ENCODE peak calls at places on chromosomes 5 and 9, in four cellular contexts. V is HL-60, S is K562, H is GM12878. X is an unnamed sample.

GRCh38 chr5:6707852-6708251 is 5.4 kb upstream of the TENT4A start:
- DNase-seq in V (no peak), S (no peak), H (no peak), X (no peak)

GRCh38 chr5:35454011-35454525 is 163.6 kb upstream of the SPEF2 start:
- DNase-seq in S (no peak), H (no peak), V (no peak), X (no peak)

GRCh38 chr9:86405926-86406325 is 51.7 kb upstream of the TUT7 start:
- DNase-seq in V (no peak), H (no peak), S (no peak), X (no peak)

GRCh38 chr5:121503111-121503840 is 348.4 kb upstream of the FTMT start:
- DNase-seq in V (no peak), S (peak), H (no peak), X (no peak)

GRCh38 chr5:143322931-143323330 is 80.6 kb downstream of the NR3C1 start:
- DNase-seq in H (no peak), S (no peak), V (no peak), X (no peak)

GRCh38 chr5:159202151-159202550 is 7.2 kb downstream of the RNF145 start:
- DNase-seq in S (no peak), V (no peak), H (no peak), X (no peak)

GRCh38 chr5:161547573-161548471 is 1.3 kb upstream of the GABRB2 start:
- DNase-seq in V (no peak), S (no peak), H (no peak), X (no peak)

GRCh38 chr9:17065062-17065461 is 69.8 kb upstream of the CNTLN start:
- DNase-seq in H (no peak), V (no peak), S (no peak), X (no peak)

GRCh38 chr5:54171645-54172384 is 138.6 kb downstream of the ARL15 start:
- DNase-seq in V (no peak), S (no peak), H (no peak), X (no peak)
- TF ChIP-seq SPI1 in V (no peak), S (no peak), H (no peak), X (no peak)

GRCh38 chr9:19946446-19947109 is 157.7 kb upstream of the SLC24A2 start:
- DNase-seq in H (no peak), V (no peak), S (no peak), X (no peak)
- TF ChIP-seq SPI1 in H (peak), V (peak), S (no peak), X (peak)

GRCh38 chr9:89738137-89738932 is 133.5 kb downstream of the GADD45G start:
- DNase-seq in S (no peak), V (no peak), H (no peak), X (no peak)
- TF ChIP-seq SPI1 in S (no peak), V (no peak), H (no peak), X (no peak)

GRCh38 chr5:135453613-135454012 is 1.5 kb upstream of the TIFAB start:
- DNase-seq in V (no peak), S (no peak), H (no peak), X (no peak)

GRCh38 chr5:135450328-135450727 is 1.8 kb downstream of the TIFAB start:
- DNase-seq in H (no peak), S (peak), V (no peak), X (no peak)

GRCh38 chr5:135450957-135451356 is 1.2 kb downstream of the TIFAB start:
- DNase-seq in S (no peak), H (no peak), V (no peak), X (no peak)

GRCh38 chr5:135452366-135453030 is 347 bp upstream of the TIFAB start:
- DNase-seq in S (no peak), H (no peak), V (no peak), X (no peak)

GRCh38 chr5:135451581-135452360 is at the start of gene TIFAB:
- DNase-seq in H (no peak), S (no peak), V (no peak), X (no peak)
- TF ChIP-seq SPI1 in H (no peak), S (no peak), V (no peak), X (no peak)

DNA sequence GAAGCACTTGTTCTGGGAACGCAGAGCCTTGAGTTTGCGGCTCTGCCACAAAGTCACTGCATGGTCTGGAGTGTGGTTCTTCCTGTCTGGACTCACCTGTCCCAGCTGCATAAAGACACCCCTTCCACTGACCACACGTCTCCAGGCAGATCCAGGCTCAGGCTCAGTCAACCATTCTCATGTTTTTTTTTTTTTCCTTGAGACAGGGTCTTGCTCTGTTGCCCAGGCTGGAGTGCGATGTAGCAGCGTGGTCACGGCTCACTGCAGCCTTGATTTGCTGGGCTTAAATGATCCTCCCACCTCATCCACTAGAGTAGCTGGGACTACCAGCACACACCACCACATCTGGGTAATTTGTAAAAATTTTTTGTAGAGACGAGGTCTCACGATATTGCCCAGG is 102.9 kb upstream of the KLF4 start:
- DNase-seq in H (no peak), S (no peak), V (no peak), X (no peak)
- TF ChIP-seq SPI1 in H (no peak), S (no peak), V (no peak), X (no peak)

DNA sequence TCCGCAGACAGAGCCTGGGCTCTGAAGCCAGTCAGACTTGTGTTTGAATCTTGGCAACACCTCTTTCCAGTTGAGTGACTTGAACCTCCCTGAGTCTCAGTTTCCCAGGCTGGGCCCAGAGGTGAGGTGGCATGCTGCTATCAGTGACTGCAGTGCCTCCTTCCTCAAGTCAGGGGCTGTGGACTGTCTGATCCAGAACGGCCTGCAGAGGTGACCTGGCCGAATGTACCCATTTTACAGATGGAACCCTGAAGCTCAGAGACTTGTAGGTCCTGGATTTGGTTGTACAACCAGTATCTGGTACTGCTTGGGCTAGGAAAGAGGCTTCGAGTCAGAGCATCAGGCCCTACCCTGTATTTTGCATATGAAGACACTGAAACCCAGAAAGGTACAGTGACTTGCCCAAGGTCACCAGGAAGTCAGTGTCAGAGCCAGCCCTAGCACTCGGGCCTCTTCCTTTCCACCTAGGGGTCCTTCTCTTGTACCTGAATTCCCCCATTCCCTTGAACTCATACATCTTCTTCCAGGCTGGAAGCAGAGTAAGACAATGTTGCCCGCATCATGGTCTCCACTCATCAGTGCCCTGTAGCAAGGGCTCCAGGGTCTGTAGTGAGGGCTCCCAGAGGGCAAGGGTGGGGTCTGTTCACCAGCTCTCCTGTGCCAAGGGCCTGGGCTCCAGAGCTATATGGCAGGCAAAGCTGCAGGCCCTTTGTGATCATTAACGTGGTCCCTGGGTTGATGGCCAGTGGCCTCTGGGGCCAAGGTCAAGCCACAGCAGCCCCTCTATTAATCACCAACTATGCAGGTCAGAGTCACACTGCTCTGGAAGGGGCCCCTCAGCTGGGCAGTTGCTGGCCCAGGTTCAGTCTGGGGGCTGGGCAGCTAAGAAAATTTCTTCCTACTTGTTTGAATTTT is 28.5 kb downstream of the GSN start:
- DNase-seq in V (no peak), H (no peak), S (no peak), X (no peak)
- TF ChIP-seq SPI1 in V (no peak), H (no peak), S (no peak), X (no peak)

DNA sequence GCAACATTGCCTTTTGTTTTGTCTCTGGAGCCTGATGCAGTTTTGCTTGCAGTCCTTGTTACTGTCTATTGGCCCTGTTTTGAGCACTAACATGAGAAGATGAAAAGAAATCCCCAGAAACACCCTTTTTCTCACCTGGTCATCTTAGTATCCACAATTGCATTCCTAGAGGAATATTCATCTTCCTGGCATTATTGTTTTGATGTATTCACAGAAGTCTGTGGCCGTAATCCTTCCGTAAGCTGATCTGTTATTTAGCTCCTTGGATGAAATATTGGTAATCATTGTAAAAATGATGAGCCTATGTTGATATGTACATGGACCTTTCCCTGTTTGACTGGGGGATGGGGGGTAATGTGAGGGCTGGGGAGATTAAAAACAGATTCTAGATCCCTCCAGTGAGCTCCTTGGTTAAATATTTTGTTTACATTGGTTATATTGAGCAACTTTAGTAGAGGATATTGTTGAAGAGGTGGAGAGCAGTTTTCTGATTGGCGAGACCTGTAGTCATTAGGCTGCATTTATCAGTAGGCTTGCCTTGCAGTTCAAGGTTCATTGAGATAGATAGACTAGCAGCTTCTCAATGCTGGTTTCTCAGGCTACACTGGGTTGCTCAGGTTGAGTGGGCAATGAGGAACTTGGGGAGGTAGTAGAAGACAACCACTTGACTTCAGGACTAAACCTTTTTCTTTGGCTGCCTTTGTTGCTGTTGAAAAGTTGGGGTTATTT is 117.5 kb downstream of the MACIR start:
- DNase-seq in S (no peak), V (no peak), H (no peak), X (no peak)
- TF ChIP-seq SPI1 in S (no peak), V (no peak), H (no peak), X (no peak)

DNA sequence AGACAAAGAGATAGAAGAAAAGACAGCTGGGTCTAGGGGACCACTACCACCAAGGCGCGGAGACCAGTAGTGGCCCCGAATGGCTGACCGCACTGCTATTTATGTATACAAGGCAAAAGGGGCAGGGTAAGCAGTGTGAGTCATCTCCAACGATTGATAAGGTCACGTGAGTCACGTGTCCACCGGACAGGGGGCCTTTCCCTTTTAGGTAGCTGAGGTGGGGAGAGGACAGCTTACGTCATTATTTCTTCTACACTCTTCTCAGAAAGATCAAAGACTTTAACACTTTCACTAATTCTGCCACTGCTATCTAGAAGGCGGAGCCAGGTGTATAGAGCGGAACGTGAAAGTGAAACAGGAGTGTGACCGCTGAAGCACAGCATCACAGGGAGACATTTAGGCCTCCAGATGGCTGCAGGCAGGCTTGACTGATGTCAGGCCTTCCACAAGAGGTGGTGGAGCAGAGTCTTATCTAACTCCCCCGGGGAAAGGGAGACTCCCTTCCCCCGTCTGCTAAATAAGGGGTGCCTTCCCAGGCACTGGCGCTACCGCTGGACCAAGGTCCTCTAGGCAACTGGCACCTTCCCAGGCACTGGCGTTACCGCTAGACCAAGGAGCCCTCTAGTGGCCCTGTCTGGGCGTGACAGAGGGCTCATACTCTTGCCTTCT is 6.1 kb upstream of the PRR16 start:
- DNase-seq in V (no peak), H (peak), S (no peak), X (no peak)
- TF ChIP-seq SPI1 in V (no peak), H (peak), S (no peak), X (peak)

DNA sequence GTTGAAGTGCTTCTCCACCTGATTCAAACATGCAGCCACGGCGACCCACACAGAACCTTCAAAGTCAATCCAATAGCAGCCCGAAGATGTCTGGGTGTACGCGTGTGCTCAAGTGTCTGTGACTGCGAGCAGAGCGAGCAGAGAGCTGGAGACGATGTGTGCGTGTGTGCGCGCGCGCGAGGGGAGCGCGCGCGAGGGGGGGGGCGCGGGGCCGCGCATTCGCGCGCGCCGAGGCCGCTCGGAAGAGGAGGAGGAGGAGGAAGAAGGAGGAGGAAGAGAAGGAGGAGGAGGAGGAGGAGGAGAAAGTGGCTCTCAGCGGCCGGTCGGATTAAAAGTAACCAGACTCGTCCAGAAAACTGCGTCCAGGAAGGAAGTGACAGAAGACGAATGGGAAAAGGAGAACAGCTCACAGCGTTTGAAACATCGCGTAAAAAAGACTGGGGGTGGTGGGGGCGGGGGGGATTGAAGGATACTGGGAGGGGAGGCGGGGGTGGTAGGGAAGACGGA is at the start of gene MEF2C:
- DNase-seq in V (no peak), H (no peak), S (peak), X (no peak)
- TF ChIP-seq SPI1 in V (peak), H (peak), S (peak), X (peak)

DNA sequence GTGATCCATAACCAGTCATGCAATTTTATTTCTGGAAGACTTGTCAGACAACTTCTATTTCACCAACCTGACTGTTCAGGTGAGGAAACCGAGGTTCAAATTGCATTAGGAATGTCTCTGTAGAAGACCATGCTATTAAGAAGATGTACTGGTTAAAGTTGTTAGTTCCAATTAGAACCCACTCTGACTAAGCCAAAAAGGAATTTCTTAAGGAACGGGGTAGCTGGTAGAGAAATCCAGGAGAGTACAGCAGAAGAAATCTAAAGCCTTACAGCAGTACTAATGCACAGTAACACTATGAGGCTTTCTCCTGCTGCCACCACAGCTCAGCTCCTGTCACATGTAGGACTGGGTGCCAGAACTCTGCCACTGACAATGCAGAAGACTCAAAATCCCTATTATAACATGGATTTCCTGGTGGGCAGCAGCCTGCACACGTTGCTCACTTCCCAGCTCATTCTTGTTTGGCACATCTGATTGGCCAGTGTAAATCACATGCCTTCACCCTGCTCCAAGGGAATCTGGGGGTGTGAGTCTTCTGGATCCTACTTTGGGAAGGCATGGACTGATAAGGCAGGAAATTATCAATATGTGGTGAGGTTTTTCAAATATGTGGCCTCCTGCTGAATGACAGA is 37.1 kb downstream of the CAST start:
- DNase-seq in S (peak), V (no peak), H (no peak), X (no peak)
- TF ChIP-seq SPI1 in S (no peak), V (no peak), H (no peak), X (no peak)

X was measured in GM12891.